ENCODE peak calls at places on chromosomes 4 and X, in seven cellular contexts. B is GM12892, X is K562, Y is GM12878, V is SK-N-SH, F is H1, K is HepG2. Z is an unnamed sample.

GRCh38 chrX:50100188-50100587 is 100.6 kb downstream of the AKAP4 start:
- DNase-seq in Y (no peak), B (no peak), X (peak), K (peak), F (no peak), V (peak), Z (no peak)

GRCh38 chrX:16386126-16386525 is 218.8 kb downstream of the MAGEB17 start:
- DNase-seq in K (no peak), F (no peak), B (no peak), V (no peak), X (no peak), Y (no peak), Z (no peak)

GRCh38 chr4:188178276-188178675 is 39.0 kb downstream of the TRIML1 start:
- DNase-seq in V (no peak), B (no peak), F (no peak), K (no peak), Y (no peak), X (no peak), Z (no peak)

GRCh38 chr4:125115476-125115875 is 199.3 kb upstream of the FAT4 start:
- DNase-seq in V (no peak), Y (no peak), K (no peak), B (no peak), X (no peak), F (no peak), Z (no peak)

GRCh38 chr4:121939690-121940089 is 12.2 kb downstream of the TRPC3 start:
- DNase-seq in V (no peak), B (no peak), F (no peak), K (no peak), X (no peak), Y (no peak), Z (no peak)

GRCh38 chrX:9537781-9538180 is 72.9 kb downstream of the TBL1X start:
- DNase-seq in K (no peak), F (no peak), B (no peak), X (no peak), V (no peak), Y (no peak), Z (no peak)

GRCh38 chr4:108270466-108271450 is 102.0 kb upstream of the LEF1 start:
- DNase-seq in Y (no peak), B (no peak), V (no peak), X (no peak), K (no peak), F (no peak), Z (no peak)

GRCh38 chrX:71532078-71532752 is 689 bp upstream of the OGT start:
- DNase-seq in Y (no peak), B (no peak), F (no peak), K (no peak), V (no peak), X (no peak), Z (no peak)

GRCh38 chr4:40980318-40980883 is 230.6 kb downstream of the NSUN7 start:
- DNase-seq in X (no peak), Y (no peak), V (no peak), B (no peak), F (no peak), K (peak), Z (no peak)

GRCh38 chr4:90183254-90183653 is 56.1 kb downstream of the CCSER1 start:
- DNase-seq in B (no peak), X (no peak), F (no peak), Y (no peak), K (no peak), V (no peak), Z (no peak)

GRCh38 chr4:62548108-62548524 is 1348.0 kb downstream of the ADGRL3 start:
- DNase-seq in Y (no peak), V (no peak), X (no peak), B (no peak), K (peak), F (peak), Z (no peak)

GRCh38 chr4:22962186-22962786 is 269.5 kb downstream of the GBA3 start:
- DNase-seq in V (no peak), B (no peak), K (no peak), F (no peak), X (peak), Y (no peak), Z (no peak)

GRCh38 chr4:26671111-26671510 is 87.2 kb downstream of the TBC1D19 start:
- DNase-seq in X (no peak), F (no peak), V (no peak), K (no peak), Y (no peak), B (no peak), Z (no peak)

GRCh38 chr4:89834486-89835209 is 2.3 kb downstream of the SNCA start:
- DNase-seq in X (no peak), B (no peak), F (no peak), V (no peak), K (no peak), Y (no peak), Z (no peak)

GRCh38 chrX:10484683-10485247 is 135.6 kb downstream of the MID1 start:
- DNase-seq in F (no peak), B (no peak), Y (no peak), X (no peak), V (no peak), K (peak), Z (no peak)

GRCh38 chrX:136202889-136203288 is 48.3 kb downstream of the MAP7D3 start:
- DNase-seq in F (no peak), Y (no peak), B (no peak), X (no peak), K (no peak), V (no peak), Z (no peak)

GRCh38 chr4:65670331-65671031 is at the start of gene EPHA5:
- DNase-seq in X (no peak), F (peak), V (peak), B (no peak), K (peak), Y (no peak), Z (no peak)

GRCh38 chr4:65943076-65943475 is 272.8 kb upstream of the EPHA5 start:
- DNase-seq in X (no peak), V (no peak), K (peak), F (no peak), B (no peak), Y (no peak), Z (no peak)

GRCh38 chr4:17561195-17561909 is 15.6 kb upstream of the LAP3 start:
- DNase-seq in B (no peak), X (no peak), V (peak), F (no peak), K (no peak), Y (no peak), Z (no peak)

GRCh38 chr4:177673980-177674504 is 231.8 kb upstream of the AGA start:
- DNase-seq in F (no peak), X (no peak), Y (no peak), K (no peak), B (no peak), V (no peak), Z (no peak)

GRCh38 chr4:93764647-93765246 is 63.8 kb upstream of the ATOH1 start:
- DNase-seq in X (peak), Y (no peak), F (no peak), B (no peak), K (peak), V (peak), Z (no peak)

GRCh38 chrX:103356023-103356798 is at the start of gene TCEAL9:
- DNase-seq in X (peak), F (no peak), V (peak), K (peak), Y (no peak), B (no peak), Z (no peak)

GRCh38 chr4:158657291-158657690 is 14.4 kb downstream of the C4orf46 start:
- DNase-seq in F (no peak), K (no peak), Y (no peak), X (no peak), B (no peak), V (no peak), Z (no peak)
- TF ChIP-seq TAF1 in F (no peak), K (no peak), Y (no peak), X (no peak), B (no peak), V (no peak), Z (no peak)

GRCh38 chr4:157781361-157781760 is 391.5 kb downstream of the GASK1B start:
- DNase-seq in K (no peak), F (no peak), V (no peak), Y (no peak), X (no peak), B (no peak), Z (no peak)
- TF ChIP-seq TAF1 in K (no peak), F (no peak), V (no peak), Y (no peak), X (no peak), B (no peak), Z (no peak)

DNA sequence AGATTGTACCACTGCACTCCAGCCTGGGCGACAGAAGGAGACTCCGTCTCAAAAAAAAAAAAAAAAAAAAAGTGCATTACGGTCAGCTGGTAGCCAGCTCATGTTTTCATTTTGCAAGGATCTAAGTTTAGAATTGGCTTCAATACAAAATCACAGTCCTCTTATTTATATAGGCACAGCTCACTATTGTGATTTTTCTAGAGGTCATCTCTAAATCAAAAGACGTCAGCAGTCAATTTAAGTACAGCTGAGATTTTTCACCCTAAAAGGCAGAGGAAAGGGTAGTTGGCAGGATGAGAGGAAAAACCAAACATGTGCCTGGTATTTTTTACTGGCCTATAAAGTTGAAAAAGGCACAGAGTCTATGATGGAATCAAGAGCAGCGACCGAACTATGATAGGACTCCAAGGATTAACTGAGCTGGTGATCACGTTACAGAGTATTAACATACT is 30.8 kb downstream of the ASB5 start:
- DNase-seq in X (no peak), K (no peak), F (no peak), B (no peak), V (no peak), Y (no peak), Z (no peak)
- TF ChIP-seq TAF1 in X (no peak), K (no peak), F (no peak), B (no peak), V (no peak), Y (no peak), Z (no peak)

GRCh38 chr4:1628892-1629703 is 55.0 kb downstream of the FAM53A start:
- DNase-seq in F (peak), B (peak), V (peak), Y (no peak), K (peak), X (peak), Z (peak)
- TF ChIP-seq TAF1 in F (no peak), B (no peak), V (no peak), Y (no peak), K (no peak), X (no peak), Z (no peak)

GRCh38 chrX:47156611-47157520 is 11.8 kb downstream of the RBM10 start:
- DNase-seq in V (no peak), B (no peak), Y (no peak), F (no peak), K (no peak), X (no peak), Z (no peak)
- TF ChIP-seq TAF1 in V (no peak), B (no peak), Y (no peak), F (no peak), K (no peak), X (no peak), Z (no peak)

GRCh38 chr4:98833384-98833783 is 95.5 kb downstream of the EIF4E start:
- DNase-seq in K (no peak), X (no peak), Y (no peak), F (no peak), B (no peak), V (no peak), Z (no peak)

GRCh38 chr4:98838528-98838927 is 90.4 kb downstream of the EIF4E start:
- DNase-seq in K (no peak), B (no peak), V (no peak), X (no peak), Y (no peak), F (no peak), Z (no peak)

DNA sequence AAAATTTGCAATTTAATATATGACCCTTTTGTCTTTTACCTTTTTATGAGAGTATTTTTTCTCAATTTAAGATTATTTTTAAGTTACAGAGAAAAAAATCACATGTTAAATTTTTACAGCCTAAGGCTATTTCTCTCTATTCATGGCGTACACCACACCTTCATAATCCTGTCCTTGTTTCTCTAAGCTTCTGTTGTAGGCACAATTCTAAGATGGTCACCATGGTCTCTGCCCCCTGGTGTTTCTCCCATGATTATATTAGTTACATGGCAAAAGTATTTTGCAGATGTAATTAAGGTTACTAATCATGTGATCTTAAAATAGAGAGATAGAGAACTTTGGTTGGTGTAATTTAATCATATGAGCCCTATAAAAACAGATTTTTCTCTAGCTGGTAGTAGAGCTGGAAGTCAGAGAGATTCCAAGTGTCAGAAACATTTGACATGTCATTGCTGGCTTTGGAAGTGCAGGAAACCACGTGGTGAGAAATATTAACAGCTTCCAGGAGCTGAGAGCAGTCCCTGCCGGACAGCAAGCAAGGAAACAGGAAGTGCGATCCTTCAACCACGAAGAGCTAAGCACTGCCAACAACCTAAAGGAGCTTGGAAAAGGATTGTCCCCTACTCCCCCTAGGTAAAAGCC is 89.8 kb downstream of the EIF4E start:
- DNase-seq in Y (no peak), X (peak), V (peak), K (no peak), B (no peak), F (no peak), Z (no peak)
- TF ChIP-seq TAF1 in Y (no peak), X (no peak), V (no peak), K (no peak), B (no peak), F (no peak), Z (no peak)

DNA sequence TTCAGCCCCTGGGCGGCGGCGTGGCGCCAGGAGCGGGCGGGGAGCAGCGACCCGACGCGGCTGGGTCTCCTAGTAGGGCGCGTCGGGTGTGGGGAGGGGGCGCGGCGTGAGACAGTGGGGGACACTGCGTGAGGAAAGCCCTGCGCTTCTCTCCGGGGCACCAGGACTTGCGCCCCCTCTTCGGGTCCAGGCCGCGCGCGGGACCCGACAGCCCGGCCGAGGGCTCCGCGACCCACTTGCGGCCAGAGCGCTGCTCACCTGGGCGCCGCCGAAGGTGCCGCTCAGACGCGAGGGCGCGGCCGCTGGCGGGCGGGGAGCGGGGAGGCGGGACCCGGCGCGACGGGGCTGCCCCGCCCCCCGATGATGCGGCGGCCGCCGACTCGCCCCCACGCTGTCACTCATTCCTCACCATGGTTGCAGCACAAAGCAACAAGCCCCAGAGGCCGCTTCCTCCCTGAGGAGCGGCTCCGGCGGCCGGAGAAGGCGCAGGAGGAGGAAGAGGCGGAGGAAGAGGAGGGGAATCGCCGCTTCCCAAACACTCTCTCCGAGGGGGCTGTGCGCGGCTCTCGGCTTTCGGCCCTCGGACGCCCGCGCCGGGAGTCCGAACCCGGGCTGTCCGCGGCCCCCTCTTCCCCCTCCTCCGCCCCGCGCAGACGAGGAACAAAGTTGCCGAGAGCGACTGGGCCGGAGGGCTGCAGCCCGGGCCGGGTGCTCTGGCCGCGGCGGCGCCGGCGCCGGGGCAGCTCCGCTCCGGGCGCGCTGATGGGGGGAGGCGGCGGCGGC is at the start of gene RAPGEF2:
- DNase-seq in F (peak), V (peak), K (peak), B (peak), Y (peak), X (peak), Z (peak)
- TF ChIP-seq TAF1 in F (peak), V (peak), K (peak), B (no peak), Y (peak), X (peak), Z (no peak)